ENCODE peak calls at places on chromosome 2, in five cellular contexts. One of them, this sample, is unnamed.

GRCh38 chr2:189613077-189613636 is 32.6 kb upstream of the SLC40A1 start:
- DNase-seq in GM12878: no peak
- DNase-seq in K562: peak; percentile 40
- DNase-seq in HepG2: peak; percentile 96
- DNase-seq in GM12891: no peak
- DNase-seq in this sample: no peak

GRCh38 chr2:17543848-17544645 is 3.6 kb downstream of the VSNL1 start:
- DNase-seq in GM12891: no peak
- DNase-seq in HepG2: peak; percentile 48
- DNase-seq in K562: no peak
- DNase-seq in GM12878: no peak
- DNase-seq in this sample: no peak

GRCh38 chr2:20106746-20107145 is 55.3 kb upstream of the LAPTM4A start:
- DNase-seq in HepG2: no peak
- DNase-seq in GM12891: no peak
- DNase-seq in GM12878: no peak
- DNase-seq in K562: no peak
- DNase-seq in this sample: no peak

GRCh38 chr2:189824694-189825396 is 40.6 kb downstream of the PMS1 start:
- DNase-seq in GM12891: no peak
- DNase-seq in K562: no peak
- DNase-seq in GM12878: no peak
- DNase-seq in HepG2: no peak
- DNase-seq in this sample: no peak

GRCh38 chr2:216845426-216845825 is 14.4 kb downstream of the TNP1 start:
- DNase-seq in GM12891: no peak
- DNase-seq in K562: no peak
- DNase-seq in GM12878: no peak
- DNase-seq in HepG2: no peak
- DNase-seq in this sample: no peak

GRCh38 chr2:222547108-222547507 is 108.8 kb downstream of the FARSB start:
- DNase-seq in HepG2: no peak
- DNase-seq in K562: no peak
- DNase-seq in GM12878: no peak
- DNase-seq in GM12891: no peak
- DNase-seq in this sample: no peak

GRCh38 chr2:237603718-237604362 is 13.3 kb upstream of the RAB17 start:
- DNase-seq in HepG2: peak; percentile 40
- DNase-seq in GM12878: peak; percentile 35
- DNase-seq in GM12891: peak; percentile 54
- DNase-seq in K562: no peak
- DNase-seq in this sample: peak; percentile 44

GRCh38 chr2:231134910-231135650 is 10.2 kb upstream of the HTR2B start:
- DNase-seq in GM12878: no peak
- DNase-seq in GM12891: no peak
- DNase-seq in K562: no peak
- DNase-seq in HepG2: no peak
- DNase-seq in this sample: no peak

GRCh38 chr2:233961905-233962304 is 44.7 kb downstream of the TRPM8 start:
- DNase-seq in HepG2: no peak
- DNase-seq in GM12891: no peak
- DNase-seq in K562: no peak
- DNase-seq in GM12878: no peak
- DNase-seq in this sample: no peak

GRCh38 chr2:120605231-120605935 is 130.3 kb upstream of the GLI2 start:
- DNase-seq in GM12891: no peak
- DNase-seq in HepG2: no peak
- DNase-seq in K562: no peak
- DNase-seq in GM12878: no peak
- DNase-seq in this sample: no peak

GRCh38 chr2:51710222-51710621 is 678.3 kb upstream of the NRXN1 start:
- DNase-seq in K562: no peak
- DNase-seq in GM12891: peak; percentile 1
- DNase-seq in GM12878: no peak
- DNase-seq in HepG2: peak; percentile 18
- DNase-seq in this sample: no peak

GRCh38 chr2:11411768-11412448 is 54.1 kb downstream of the E2F6 start:
- DNase-seq in GM12891: no peak
- DNase-seq in K562: peak; percentile 51
- DNase-seq in HepG2: peak; percentile 65
- DNase-seq in GM12878: no peak
- DNase-seq in this sample: no peak

GRCh38 chr2:134217924-134218323 is 35.9 kb upstream of the MGAT5 start:
- DNase-seq in GM12878: no peak
- DNase-seq in GM12891: no peak
- DNase-seq in HepG2: no peak
- DNase-seq in K562: no peak
- DNase-seq in this sample: no peak

GRCh38 chr2:1518501-1518821 is 105.2 kb downstream of the TPO start:
- DNase-seq in HepG2: no peak
- DNase-seq in GM12891: no peak
- DNase-seq in K562: no peak
- DNase-seq in GM12878: no peak
- DNase-seq in this sample: no peak

GRCh38 chr2:48600917-48601316 is 16.7 kb upstream of the GTF2A1L start:
- DNase-seq in K562: no peak
- DNase-seq in GM12878: no peak
- DNase-seq in GM12891: no peak
- DNase-seq in HepG2: no peak
- DNase-seq in this sample: no peak

GRCh38 chr2:41647468-41648042 is 400.3 kb upstream of the PKDCC start:
- DNase-seq in K562: no peak
- DNase-seq in GM12878: no peak
- DNase-seq in HepG2: no peak
- DNase-seq in GM12891: no peak
- DNase-seq in this sample: no peak

GRCh38 chr2:236671820-236672520 is 102.3 kb downstream of the ACKR3 start:
- DNase-seq in HepG2: no peak
- DNase-seq in GM12878: no peak
- DNase-seq in GM12891: no peak
- DNase-seq in K562: no peak
- DNase-seq in this sample: no peak

GRCh38 chr2:5021148-5021547 is 671.0 kb upstream of the SOX11 start:
- DNase-seq in HepG2: no peak
- DNase-seq in GM12891: no peak
- DNase-seq in K562: no peak
- DNase-seq in GM12878: no peak
- DNase-seq in this sample: no peak

GRCh38 chr2:33068261-33068660 is 121.5 kb downstream of the LTBP1 start:
- DNase-seq in GM12878: no peak
- DNase-seq in GM12891: no peak
- DNase-seq in K562: no peak
- DNase-seq in HepG2: no peak
- DNase-seq in this sample: no peak
- TF ChIP-seq POLR2AphosphoS5 in GM12878: no peak
- TF ChIP-seq POLR2AphosphoS5 in GM12891: no peak
- TF ChIP-seq POLR2AphosphoS5 in K562: no peak
- TF ChIP-seq POLR2AphosphoS5 in HepG2: no peak
- TF ChIP-seq POLR2AphosphoS5 in this sample: no peak

GRCh38 chr2:171523339-171523931 is 1.2 kb downstream of the CYBRD1 start:
- DNase-seq in GM12891: peak; percentile 27
- DNase-seq in K562: peak; percentile 65
- DNase-seq in GM12878: no peak
- DNase-seq in HepG2: peak; percentile 21
- DNase-seq in this sample: peak; percentile 28
- TF ChIP-seq POLR2A in GM12891: peak; percentile 22
- TF ChIP-seq POLR2A in K562: peak; percentile 25
- TF ChIP-seq POLR2A in GM12878: no peak
- TF ChIP-seq POLR2A in HepG2: no peak
- TF ChIP-seq POLR2A in this sample: peak; percentile 31

DNA sequence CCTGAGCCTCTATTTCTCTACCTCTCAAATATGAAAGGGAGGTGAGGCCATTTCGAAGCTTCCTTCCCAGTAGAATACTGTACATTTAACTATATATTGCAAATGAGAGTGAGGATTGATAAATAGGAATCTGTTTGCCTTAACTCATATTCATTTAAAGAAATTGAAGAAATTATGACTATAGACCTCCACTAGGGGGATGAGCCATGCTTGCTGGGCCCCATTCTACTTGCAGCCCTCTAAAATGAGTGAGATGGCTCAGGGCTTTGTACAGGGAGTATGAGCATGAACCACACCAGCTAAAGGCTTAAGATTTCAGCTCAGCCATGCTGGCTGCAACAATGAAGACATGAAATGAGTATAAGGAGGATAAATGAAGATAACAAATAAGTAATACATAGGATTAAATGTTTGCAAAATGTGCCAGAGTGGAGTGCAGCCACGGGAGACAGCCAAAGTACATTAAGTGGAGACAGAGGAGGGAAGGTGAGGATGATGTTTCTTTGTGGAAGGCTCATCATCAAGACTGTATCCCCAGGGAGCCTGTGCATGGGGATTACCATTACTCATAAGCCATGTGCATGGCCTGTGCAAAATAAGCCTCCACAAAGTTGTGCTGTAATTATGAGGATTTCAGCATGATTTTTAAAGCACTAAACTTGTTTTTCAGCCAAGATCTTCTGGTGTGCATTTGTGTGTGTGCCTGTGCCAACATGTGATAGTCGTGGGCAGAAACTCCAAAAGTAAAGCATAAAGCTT is 300.8 kb downstream of the CNTNAP5 start:
- DNase-seq in HepG2: peak; percentile 9
- DNase-seq in GM12891: no peak
- DNase-seq in GM12878: no peak
- DNase-seq in K562: no peak
- DNase-seq in this sample: no peak
- TF ChIP-seq TAF1 in HepG2: no peak
- TF ChIP-seq TAF1 in GM12891: no peak
- TF ChIP-seq TAF1 in GM12878: no peak
- TF ChIP-seq TAF1 in K562: no peak
- TF ChIP-seq TAF1 in this sample: no peak

GRCh38 chr2:128027801-128028667 is at the start of gene SAP130:
- DNase-seq in HepG2: peak; percentile 93
- DNase-seq in K562: peak; percentile 91
- DNase-seq in GM12878: peak; percentile 71
- DNase-seq in GM12891: peak; percentile 96
- DNase-seq in this sample: peak; percentile 91
- TF ChIP-seq POLR2AphosphoS5 in HepG2: peak; percentile 70
- TF ChIP-seq POLR2AphosphoS5 in K562: peak; percentile 70
- TF ChIP-seq POLR2AphosphoS5 in GM12878: peak; percentile 62
- TF ChIP-seq POLR2AphosphoS5 in GM12891: no peak
- TF ChIP-seq POLR2AphosphoS5 in this sample: no peak

DNA sequence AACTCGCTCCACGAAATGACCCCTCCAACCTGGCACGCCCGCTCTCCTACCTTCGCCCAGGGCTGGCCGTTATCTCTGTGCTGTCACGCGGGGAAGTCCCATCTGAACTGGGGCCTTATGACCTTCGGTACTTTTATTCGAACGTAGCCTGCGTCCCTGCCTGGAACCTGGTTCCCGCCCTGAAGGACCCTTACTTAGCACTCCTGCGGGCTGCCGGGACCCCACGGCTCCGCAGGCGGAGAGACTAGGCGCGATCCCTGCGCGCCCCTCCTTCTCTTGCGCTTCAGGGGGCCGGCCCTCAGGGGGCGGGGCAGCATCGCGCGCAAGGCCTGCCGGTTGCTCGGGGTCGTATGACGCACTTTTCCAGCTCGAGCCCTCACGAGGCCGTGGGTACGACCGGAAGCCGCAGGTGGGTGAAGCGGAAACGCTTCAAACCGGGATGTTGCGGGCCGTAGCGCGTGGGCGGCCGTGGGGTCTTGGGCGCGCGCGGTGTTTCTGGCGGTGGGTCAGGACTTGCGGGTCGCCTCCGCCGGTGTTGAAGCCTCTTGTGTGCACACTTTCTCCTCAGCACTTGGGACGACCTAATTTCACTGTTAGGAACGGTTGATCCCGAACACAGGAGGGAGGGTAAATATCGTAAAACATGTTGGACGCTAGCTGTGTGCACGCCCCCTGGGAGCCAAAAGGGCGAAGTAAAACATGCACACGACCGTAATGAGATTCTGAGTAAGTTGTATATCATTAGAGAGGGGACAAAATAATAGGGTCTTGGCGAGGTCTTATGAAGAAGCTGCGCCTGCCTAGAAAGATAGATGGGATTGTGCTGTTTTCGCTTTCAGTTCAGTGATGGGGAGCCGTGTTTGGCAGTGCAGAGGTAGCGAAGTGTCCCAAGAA is at the start of the genes LIPT1 and TSGA10:
- DNase-seq in HepG2: peak; percentile 93
- DNase-seq in GM12891: peak; percentile 88
- DNase-seq in K562: peak; percentile 94
- DNase-seq in GM12878: peak; percentile 69
- DNase-seq in this sample: peak; percentile 90
- TF ChIP-seq POLR2A in HepG2: peak; percentile 99
- TF ChIP-seq POLR2A in GM12891: peak; percentile 84
- TF ChIP-seq POLR2A in K562: peak; percentile 96
- TF ChIP-seq POLR2A in GM12878: peak; percentile 97
- TF ChIP-seq POLR2A in this sample: peak; percentile 88

DNA sequence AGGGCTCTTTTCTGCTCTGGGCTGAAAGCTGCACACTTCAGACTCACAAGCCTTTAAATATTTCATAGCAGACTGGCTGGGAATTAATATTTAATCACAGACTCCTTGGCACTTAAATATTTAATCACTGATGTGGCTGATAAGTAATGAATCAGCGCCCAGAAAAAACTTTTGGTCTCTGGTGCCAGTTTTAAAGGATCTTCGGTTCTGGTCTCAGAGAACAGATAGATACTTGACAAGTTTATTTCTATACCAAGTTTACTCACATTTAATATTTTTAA is 201.2 kb downstream of the MYCN start:
- DNase-seq in HepG2: no peak
- DNase-seq in GM12891: no peak
- DNase-seq in GM12878: no peak
- DNase-seq in K562: no peak
- DNase-seq in this sample: no peak
- TF ChIP-seq TAF1 in HepG2: no peak
- TF ChIP-seq TAF1 in GM12891: no peak
- TF ChIP-seq TAF1 in GM12878: no peak
- TF ChIP-seq TAF1 in K562: no peak
- TF ChIP-seq TAF1 in this sample: no peak

This sample was measured in GM12892.